ENCODE peak calls at places on chromosomes 5 and 9, in eight cellular contexts. N, L, T, A, Y, E, V and K are unnamed samples. For H3K4me1, the result is how much of the 10 kb centered on the place peaks cover.

GRCh38 chr5:35857606-35858205 is 1.0 kb downstream of the IL7R start:
- DNase-seq in T (no peak), V (no peak), Y (no peak), N (no peak), E (no peak), L (no peak), A (no peak), K (no peak)

GRCh38 chr5:139574641-139575312 is 13.6 kb downstream of the UBE2D2 start:
- DNase-seq in N (peak), V (peak), T (no peak), L (no peak), A (peak), E (no peak), Y (no peak), K (no peak)

GRCh38 chr5:95087819-95088317 is 197.0 kb downstream of the MCTP1 start:
- DNase-seq in A (no peak), V (no peak), E (no peak), Y (no peak), L (peak), N (no peak), T (no peak), K (peak)

GRCh38 chr9:137664676-137665075 is 45.9 kb downstream of the EHMT1 start:
- DNase-seq in A (no peak), V (peak), N (no peak), E (no peak), Y (no peak), T (no peak), L (no peak), K (peak)

GRCh38 chr5:109877670-109878045 is 187.9 kb downstream of the MAN2A1 start:
- DNase-seq in V (no peak), Y (no peak), A (no peak), T (no peak), E (no peak), L (no peak), N (no peak), K (no peak)

GRCh38 chr5:115831163-115831768 is 10.1 kb downstream of the ATG12 start:
- DNase-seq in N (peak), L (no peak), E (no peak), A (no peak), V (peak), T (no peak), Y (no peak), K (peak)

GRCh38 chr5:74155501-74155900 is 485.0 kb downstream of the ENC1 start:
- DNase-seq in L (no peak), A (no peak), Y (no peak), V (no peak), E (no peak), T (no peak), N (no peak), K (no peak)

GRCh38 chr5:66477591-66477990 is 118.6 kb upstream of the MAST4 start:
- DNase-seq in E (no peak), Y (no peak), L (no peak), T (no peak), V (no peak), N (no peak), A (no peak), K (no peak)

GRCh38 chr5:76867827-76868693 is 18.2 kb downstream of the S100Z start:
- DNase-seq in T (no peak), E (peak), N (peak), L (peak), Y (peak), V (peak), A (peak), K (peak)

GRCh38 chr9:129174102-129174723 is 3.8 kb downstream of the IER5L start:
- DNase-seq in V (peak), L (no peak), Y (peak), A (peak), T (peak), N (peak), E (no peak), K (peak)

GRCh38 chr5:170467000-170467707 is 36.7 kb upstream of the KCNIP1 start:
- DNase-seq in L (no peak), T (no peak), N (peak), A (no peak), E (no peak), V (peak), Y (no peak), K (no peak)

DNA sequence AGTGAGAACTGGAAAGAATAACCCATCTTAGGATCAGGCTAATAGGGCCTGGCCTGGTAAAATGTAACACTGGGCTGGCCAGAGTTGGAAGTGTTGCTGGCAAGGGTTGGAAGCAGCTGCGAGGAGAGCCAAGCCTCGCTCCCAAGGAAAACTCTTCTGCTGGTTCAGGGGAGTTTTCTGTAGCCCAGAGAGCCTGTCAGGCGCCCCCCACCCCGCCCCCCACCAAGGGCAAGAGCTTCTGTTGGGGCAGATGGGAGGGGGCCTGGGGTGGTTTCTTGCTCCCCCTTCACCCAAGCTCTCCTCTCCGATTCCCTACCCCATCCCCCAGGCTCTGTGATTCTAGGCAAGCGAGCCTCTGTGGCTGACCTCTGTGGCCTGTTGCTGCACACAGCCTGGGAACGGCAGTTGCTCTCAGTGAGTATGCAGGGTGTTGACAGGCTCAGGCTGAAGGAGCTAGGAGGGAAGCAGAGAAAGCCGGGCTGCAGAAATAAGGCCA is 547.8 kb downstream of the CCDC171 start:
- DNase-seq in V (no peak), N (no peak), T (no peak), E (no peak), Y (peak), A (peak), L (no peak), K (peak)
- H3K4me1 ChIP-seq in V (under half), N (under half), T (under half), E (under half), Y (under half), A (half or more), L (under half), K (under half)

GRCh38 chr9:99749641-99750040 is 72.0 kb upstream of the NR4A3 start:
- DNase-seq in E (no peak), L (no peak), T (no peak), Y (no peak), V (no peak), A (no peak), N (no peak), K (no peak)
- TF ChIP-seq EP300 in E (no peak), L (no peak), T (no peak), Y (no peak), V (no peak), A (no peak), N (no peak), K (no peak)

GRCh38 chr9:6703898-6704639 is 53.7 kb upstream of the KDM4C start:
- DNase-seq in T (peak), A (peak), N (no peak), E (peak), V (peak), L (no peak), Y (peak), K (peak)
- TF ChIP-seq POLR2A in T (no peak), A (peak), N (no peak), E (peak), V (peak), L (peak), Y (peak), K (peak)

GRCh38 chr9:37037744-37038640 is 3.9 kb upstream of the PAX5 start:
- DNase-seq in Y (no peak), V (no peak), E (no peak), T (no peak), N (no peak), L (no peak), A (no peak), K (peak)
- H3K4me1 ChIP-seq in Y (under half), V (under half), E (under half), T (under half), N (under half), L (under half), A (under half), K (under half)

DNA sequence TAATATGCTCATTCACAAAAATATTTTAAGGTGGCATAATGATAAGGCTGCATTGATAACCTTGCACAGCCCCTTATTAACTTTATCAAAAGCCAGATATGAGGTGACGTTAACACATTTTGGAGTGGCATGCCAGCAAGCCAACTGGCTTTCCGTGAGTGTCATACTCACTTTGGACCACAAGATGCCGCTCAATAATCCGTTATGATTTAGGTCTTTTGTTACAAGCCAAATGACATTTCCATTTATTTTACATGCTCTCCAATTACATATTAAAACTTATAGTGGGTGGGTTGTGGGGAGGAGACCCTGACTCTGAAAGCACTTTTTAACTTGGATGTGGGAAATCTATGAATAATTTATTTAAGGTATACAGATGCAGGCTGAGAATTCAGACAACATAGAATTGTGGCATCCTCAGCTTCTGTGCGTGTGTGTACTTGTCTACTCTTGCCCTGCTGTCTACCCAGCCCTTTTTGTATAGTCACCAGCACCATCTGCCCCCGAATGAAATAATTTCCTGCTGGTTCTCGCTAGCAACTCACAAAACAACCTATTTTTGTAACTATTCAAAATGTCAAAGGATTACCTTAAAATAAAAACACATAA is 305.1 kb downstream of the PSAT1 start:
- DNase-seq in L (no peak), N (peak), A (peak), V (peak), E (no peak), Y (no peak), T (no peak), K (no peak)
- TF ChIP-seq EP300 in L (no peak), N (no peak), A (no peak), V (no peak), E (no peak), Y (no peak), T (no peak), K (no peak)

GRCh38 chr5:93632327-93632726 is 49.3 kb downstream of the NR2F1 start:
- DNase-seq in E (no peak), V (no peak), T (no peak), A (no peak), L (no peak), Y (no peak), N (no peak), K (no peak)
- TF ChIP-seq POLR2A in E (no peak), V (no peak), T (no peak), A (no peak), L (no peak), Y (no peak), N (no peak), K (no peak)

DNA sequence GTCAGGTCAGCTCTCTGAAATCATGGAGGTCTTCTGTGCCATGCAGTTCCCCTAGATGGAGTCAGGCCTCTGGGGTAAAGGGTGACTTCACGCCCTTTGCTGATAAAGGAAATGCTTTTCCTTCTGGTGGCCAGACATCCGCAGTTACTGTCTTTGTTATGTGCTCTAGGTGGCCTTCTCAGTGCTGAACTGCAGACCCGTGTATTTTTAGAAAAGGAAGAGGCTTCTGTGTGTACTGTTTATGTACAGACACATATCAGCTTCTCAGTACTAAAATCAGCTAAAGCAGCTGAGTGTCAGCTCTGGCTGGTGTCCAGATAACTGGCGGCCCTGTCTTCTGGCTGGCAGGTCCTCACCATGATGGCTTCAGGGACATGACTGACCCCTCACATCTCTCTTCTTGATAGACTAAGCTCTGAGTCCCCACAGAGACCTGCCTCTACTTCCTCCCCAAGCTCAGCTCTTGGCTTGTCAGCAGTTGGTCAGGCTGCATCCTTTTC is 75.3 kb downstream of the ARHGAP26 start:
- DNase-seq in V (no peak), T (no peak), N (peak), L (peak), E (no peak), Y (no peak), A (no peak), K (peak)
- H3K4me1 ChIP-seq in V (under half), T (under half), N (under half), L (under half), E (under half), Y (under half), A (half or more), K (under half)

GRCh38 chr9:108549184-108549583 is 306.6 kb downstream of the ACTL7B start:
- DNase-seq in Y (no peak), T (no peak), E (no peak), L (no peak), N (no peak), A (no peak), V (peak), K (no peak)

GRCh38 chr9:108550111-108550510 is 305.7 kb downstream of the ACTL7B start:
- DNase-seq in Y (no peak), T (no peak), N (no peak), A (no peak), L (no peak), V (no peak), E (no peak), K (no peak)

GRCh38 chr9:108553111-108553635 is 302.6 kb downstream of the ACTL7B start:
- DNase-seq in L (no peak), T (no peak), V (no peak), Y (no peak), A (no peak), N (no peak), E (no peak), K (no peak)

GRCh38 chr9:108552459-108553040 is 303.2 kb downstream of the ACTL7B start:
- DNase-seq in E (no peak), A (no peak), N (peak), Y (no peak), L (no peak), V (peak), T (no peak), K (peak)

GRCh38 chr9:108551030-108551964 is 304.5 kb downstream of the ACTL7B start:
- DNase-seq in V (peak), L (no peak), E (no peak), T (no peak), Y (no peak), N (no peak), A (no peak), K (no peak)
- TF ChIP-seq EP300 in V (no peak), L (no peak), E (no peak), T (no peak), Y (no peak), N (no peak), A (no peak), K (no peak)